ENCODE peak calls at places on chromosomes 6 and 20, in six cellular contexts. C is H9, X is IMR-90, V is neuronal stem cell, N is mesenchymal stem cell, H is trophoblast cell. R is an unnamed sample.

GRCh38 chr20:32972181-32973076 is 31.8 kb downstream of the SUN5 start:
- DNase-seq in C (peak), X (no peak), V (no peak), N (no peak), H (no peak), R (no peak)

GRCh38 chr6:12113190-12113578 is 101.1 kb downstream of the HIVEP1 start:
- DNase-seq in C (no peak), X (peak), V (no peak), N (peak), H (no peak), R (no peak)

GRCh38 chr20:48619126-48620101 is 208.4 kb downstream of the PREX1 start:
- DNase-seq in C (no peak), X (no peak), V (no peak), N (no peak), H (no peak), R (no peak)

GRCh38 chr6:163860194-163861081 is 445.9 kb downstream of the QKI start:
- DNase-seq in C (no peak), X (peak), V (no peak), N (peak), H (no peak), R (no peak)

GRCh38 chr6:43011207-43011606 is 2.5 kb downstream of the MEA1 start:
- DNase-seq in C (peak), X (no peak), V (no peak), N (no peak), H (no peak), R (no peak)

GRCh38 chr6:156886409-156886808 is 109.2 kb downstream of the ARID1B start:
- DNase-seq in C (no peak), X (no peak), V (no peak), N (peak), H (no peak), R (no peak)

GRCh38 chr20:25725639-25726038 is 29.0 kb upstream of the ZNF337 start:
- DNase-seq in C (no peak), X (no peak), V (no peak), N (no peak), H (no peak), R (no peak)

GRCh38 chr6:108080010-108080780 is 5.7 kb upstream of the OSTM1 start:
- DNase-seq in C (peak), X (peak), V (no peak), N (peak), H (peak), R (no peak)

GRCh38 chr6:28589952-28590340 is 64.3 kb downstream of the GPX5 start:
- DNase-seq in C (no peak), X (no peak), V (no peak), N (no peak), H (no peak), R (peak)

GRCh38 chr20:24060851-24061590 is 72.4 kb upstream of the GGTLC1 start:
- DNase-seq in C (peak), X (no peak), V (no peak), N (no peak), H (no peak), R (no peak)

GRCh38 chr6:44721954-44722578 is 334.6 kb downstream of the CDC5L start:
- DNase-seq in C (no peak), X (no peak), V (no peak), N (no peak), H (no peak), R (no peak)

GRCh38 chr6:167569879-167570278 is 245.0 kb downstream of the TTLL2 start:
- DNase-seq in C (no peak), X (no peak), V (no peak), N (no peak), H (no peak), R (no peak)

GRCh38 chr6:123589317-123589716 is 47.4 kb downstream of the TRDN start:
- DNase-seq in C (no peak), X (no peak), V (no peak), N (no peak), H (no peak), R (no peak)

GRCh38 chr20:60851826-60852704 is 400.0 kb upstream of the CDH4 start:
- DNase-seq in C (peak), X (no peak), V (peak), N (peak), H (no peak), R (peak)

GRCh38 chr6:163414367-163415175 is at the start of gene QKI:
- DNase-seq in C (peak), X (peak), V (peak), N (peak), H (peak), R (no peak)

GRCh38 chr6:118397653-118398052 is 150.4 kb upstream of the PLN start:
- DNase-seq in C (no peak), X (no peak), V (no peak), N (no peak), H (no peak), R (no peak)

GRCh38 chr6:93423542-93423941 is 4.2 kb upstream of the EPHA7 start:
- DNase-seq in C (peak), X (no peak), V (peak), N (peak), H (no peak), R (peak)

GRCh38 chr6:36636283-36636682 is 42.1 kb downstream of the SRSF3 start:
- DNase-seq in C (no peak), X (no peak), V (no peak), N (no peak), H (no peak), R (no peak)

GRCh38 chr6:157629220-157629619 is 193.8 kb upstream of the SNX9 start:
- DNase-seq in C (no peak), X (peak), V (no peak), N (peak), H (no peak), R (no peak)

GRCh38 chr6:166955121-166955864 is 1.1 kb downstream of the RNASET2 start:
- DNase-seq in C (no peak), X (no peak), V (peak), N (peak), H (no peak), R (no peak)

GRCh38 chr6:91082311-91082803 is 495.5 kb upstream of the MAP3K7 start:
- DNase-seq in C (peak), X (peak), V (no peak), N (peak), H (no peak), R (no peak)

DNA sequence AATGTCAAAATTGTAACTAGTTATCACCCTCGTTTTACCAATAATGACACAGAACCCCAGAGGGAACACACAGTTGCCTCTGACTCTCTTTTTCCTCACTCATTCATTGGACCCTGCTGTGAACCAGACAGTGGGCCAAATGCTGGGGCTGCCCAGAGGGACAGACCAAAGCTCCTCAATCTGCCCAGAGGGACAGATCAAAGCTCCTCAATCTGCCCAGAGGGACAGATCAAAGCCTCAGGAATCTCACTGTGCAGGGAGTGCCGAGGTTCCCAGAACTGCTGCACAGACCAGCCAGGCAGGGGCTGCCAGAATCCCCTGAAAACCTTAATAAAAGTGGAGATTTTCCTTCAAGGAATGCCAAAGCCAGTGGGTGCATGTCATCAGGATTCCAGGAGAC is 179.1 kb downstream of the SOD2 start:
- DNase-seq in C (no peak), X (no peak), V (no peak), N (no peak), H (no peak), R (no peak)
- H3K14ac ChIP-seq in C (no peak), X (no peak), V (no peak), N (no peak), H (no peak), R (no peak)

DNA sequence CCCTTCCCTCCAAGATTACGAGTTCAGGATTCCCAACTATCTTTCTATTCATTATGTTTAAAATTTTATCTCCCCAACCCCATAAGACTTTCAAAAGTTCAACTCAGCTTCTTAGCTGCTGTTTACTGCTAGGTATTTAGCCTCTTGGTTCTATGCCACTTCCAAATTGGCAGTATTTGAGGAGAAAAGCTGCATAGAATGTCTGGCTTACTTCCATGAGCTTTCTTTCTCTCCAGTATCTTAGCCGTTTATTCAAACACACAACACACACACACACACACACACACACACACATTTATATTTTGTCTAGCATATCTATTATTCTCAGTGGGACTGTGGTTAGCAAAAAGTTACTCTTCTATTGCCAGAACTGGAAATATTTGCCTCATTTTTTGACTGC is 634.1 kb upstream of the IMPG1 start:
- DNase-seq in C (no peak), X (no peak), V (no peak), N (no peak), H (no peak), R (no peak)
- H4K91ac ChIP-seq in C (no peak), X (no peak), V (no peak), N (no peak), H (no peak), R (no peak)

GRCh38 chr6:132684998-132685397 is 26.0 kb upstream of the TAAR1 start:
- DNase-seq in C (no peak), X (no peak), V (no peak), N (no peak), H (no peak), R (no peak)
- H3K4me2 ChIP-seq in C (no peak), X (no peak), V (no peak), N (no peak), H (no peak), R (no peak)

DNA sequence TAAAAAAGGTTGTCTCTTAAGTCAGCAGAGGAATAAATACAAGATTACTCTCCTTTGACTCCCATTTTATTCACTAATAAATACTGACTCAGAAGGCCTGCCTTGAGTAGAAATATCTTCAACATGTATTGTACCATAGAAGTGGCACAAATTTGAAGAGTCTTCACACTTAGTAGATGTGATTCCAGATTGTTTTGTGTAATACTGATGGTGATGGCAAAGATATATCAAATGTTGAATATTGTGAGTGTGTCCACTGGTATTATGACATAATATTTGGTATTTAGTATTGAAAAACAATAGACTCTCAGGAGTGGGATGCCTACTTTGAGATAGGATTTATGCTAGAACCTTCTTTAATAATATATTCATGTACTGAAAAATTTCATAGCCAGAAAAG is 7.0 kb downstream of the ADGRB3 start:
- DNase-seq in C (no peak), X (no peak), V (no peak), N (no peak), H (no peak), R (no peak)
- H3K14ac ChIP-seq in C (no peak), X (no peak), V (no peak), N (no peak), H (no peak), R (no peak)

GRCh38 chr6:34673079-34673478 is 23.5 kb downstream of the ILRUN start:
- DNase-seq in C (no peak), X (no peak), V (no peak), N (no peak), H (no peak), R (no peak)
- H4K91ac ChIP-seq in C (no peak), X (no peak), V (no peak), N (no peak), H (no peak), R (no peak)

DNA sequence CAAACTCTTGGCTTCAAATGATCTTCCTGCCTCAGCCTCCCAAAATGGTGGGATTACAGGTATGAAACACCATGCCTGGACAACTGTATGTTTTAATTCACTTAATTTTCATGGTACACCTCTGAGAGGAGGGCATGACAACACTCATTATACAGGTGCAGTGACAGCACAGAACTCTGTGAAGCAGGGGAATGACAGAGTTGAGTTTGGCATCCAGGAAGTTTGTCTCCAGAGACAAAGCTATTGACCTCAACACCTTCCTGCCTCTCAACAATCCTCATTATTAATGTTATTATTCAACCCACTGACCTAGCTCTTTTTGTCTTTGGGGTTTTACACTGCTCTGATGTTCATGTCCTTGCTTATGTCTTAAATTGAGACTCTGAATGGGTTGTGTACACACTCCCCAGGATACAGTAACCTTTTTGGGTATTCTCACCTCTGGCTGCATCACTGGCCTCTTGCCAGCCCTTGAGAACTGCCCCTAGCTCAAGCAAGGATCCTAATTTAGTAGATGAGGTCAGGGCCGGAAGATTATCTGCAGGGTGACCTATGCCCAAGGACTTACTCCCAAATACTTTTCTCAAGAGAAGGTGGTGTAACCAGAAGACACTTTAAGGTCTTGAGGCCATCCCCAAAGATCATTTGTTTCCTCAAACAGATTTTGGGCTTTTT is 13.1 kb upstream of the IER3 start:
- DNase-seq in C (no peak), X (no peak), V (no peak), N (no peak), H (no peak), R (no peak)
- H3K4me2 ChIP-seq in C (no peak), X (no peak), V (no peak), N (no peak), H (no peak), R (no peak)

GRCh38 chr6:116595247-116595646 is 21.0 kb upstream of the RSPH4A start:
- DNase-seq in C (no peak), X (no peak), V (no peak), N (no peak), H (no peak), R (no peak)
- H3K14ac ChIP-seq in C (no peak), X (no peak), V (no peak), N (no peak), H (no peak), R (no peak)

R was measured in H1.